ENCODE peak calls at places on chromosomes 12 and 14, in four cellular contexts. O, V, C and J are unnamed samples.

GRCh38 chr12:113880337-113880736 is 85.8 kb downstream of the RBM19 start:
- DNase-seq in C (no peak), V (no peak), O (no peak), J (no peak)

GRCh38 chr14:31829256-31829923 is 247.7 kb upstream of the ARHGAP5 start:
- DNase-seq in V (no peak), O (no peak), C (no peak), J (no peak)

GRCh38 chr12:120139958-120140357 is 23.4 kb upstream of the RAB35 start:
- DNase-seq in C (no peak), V (no peak), O (no peak), J (no peak)

GRCh38 chr12:32545413-32545970 is 133.6 kb upstream of the DNM1L start:
- DNase-seq in O (no peak), C (no peak), V (no peak), J (no peak)

GRCh38 chr12:94973202-94973601 is 30.3 kb downstream of the NDUFA12 start:
- DNase-seq in V (no peak), C (no peak), O (no peak), J (no peak)

GRCh38 chr14:61466249-61466904 is 145.0 kb downstream of the PRKCH start:
- DNase-seq in O (no peak), V (no peak), C (no peak), J (no peak)

GRCh38 chr12:69987453-69988102 is 162.6 kb downstream of the MYRFL start:
- DNase-seq in V (no peak), O (no peak), C (no peak), J (no peak)

GRCh38 chr12:39368096-39368495 is 74.8 kb downstream of the KIF21A start:
- DNase-seq in C (no peak), O (no peak), V (no peak), J (no peak)

GRCh38 chr12:29255061-29255460 is 106.0 kb downstream of the FAR2 start:
- DNase-seq in V (no peak), C (no peak), O (no peak), J (no peak)

GRCh38 chr12:113194971-113195391 is 9.5 kb downstream of the RITA1 start:
- DNase-seq in O (no peak), V (no peak), C (no peak), J (no peak)

GRCh38 chr12:2739832-2740641 is 54.7 kb upstream of the FKBP4 start:
- DNase-seq in V (no peak), O (no peak), C (no peak), J (no peak)

GRCh38 chr14:73180385-73180805 is 44.1 kb downstream of the PSEN1 start:
- DNase-seq in V (no peak), C (no peak), O (no peak), J (no peak)

GRCh38 chr12:1933342-1933992 is 15.0 kb upstream of the CACNA2D4 start:
- DNase-seq in C (no peak), O (no peak), V (peak), J (no peak)

GRCh38 chr12:52794479-52795331 is 1.2 kb downstream of the KRT3 start:
- DNase-seq in C (no peak), V (no peak), O (no peak), J (no peak)

GRCh38 chr12:110501378-110501721 is 561 bp downstream of the VPS29 start:
- DNase-seq in C (no peak), V (peak), O (no peak), J (peak)

GRCh38 chr12:28216016-28216415 is 25.8 kb downstream of the CCDC91 start:
- DNase-seq in C (no peak), V (no peak), O (no peak), J (no peak)

GRCh38 chr12:69732088-69732487 is 6.6 kb upstream of the RAB3IP start:
- DNase-seq in C (no peak), O (no peak), V (no peak), J (no peak)

GRCh38 chr12:22287776-22288621 is 46.5 kb downstream of the ST8SIA1 start:
- DNase-seq in V (no peak), O (no peak), C (no peak), J (no peak)

GRCh38 chr12:11174022-11174421 is 3.0 kb downstream of the SMIM10L1 start:
- DNase-seq in C (no peak), V (no peak), O (no peak), J (no peak)

GRCh38 chr14:90344920-90345557 is 13.3 kb upstream of the NRDE2 start:
- DNase-seq in C (no peak), V (no peak), O (no peak), J (no peak)

GRCh38 chr12:5466521-5466960 is 34.6 kb downstream of the NTF3 start:
- DNase-seq in V (no peak), O (no peak), C (no peak), J (no peak)

GRCh38 chr12:108394196-108394595 is 55.1 kb upstream of the CMKLR1 start:
- DNase-seq in C (no peak), O (no peak), V (no peak), J (no peak)

GRCh38 chr12:22355011-22355580 is 20.6 kb upstream of the ST8SIA1 start:
- DNase-seq in O (no peak), V (no peak), C (no peak), J (no peak)

GRCh38 chr14:73696466-73697390 is 17.5 kb downstream of the PNMA1 start:
- DNase-seq in C (no peak), O (no peak), V (peak), J (no peak)

GRCh38 chr12:51177897-51178296 is 5.0 kb upstream of the TFCP2 start:
- DNase-seq in O (no peak), V (no peak), C (no peak), J (no peak)

GRCh38 chr12:112854344-112854743 is 52.4 kb upstream of the OAS1 start:
- DNase-seq in V (no peak), O (no peak), C (no peak), J (no peak)

GRCh38 chr12:108090107-108090899 is 38.8 kb upstream of the WSCD2 start:
- DNase-seq in C (no peak), V (no peak), O (no peak), J (no peak)

GRCh38 chr12:12684375-12685106 is 11.4 kb downstream of the GPR19 start:
- DNase-seq in O (peak), V (no peak), C (no peak), J (peak)

GRCh38 chr14:35533357-35534129 is 421 bp upstream of the INSM2 start:
- DNase-seq in O (peak), C (peak), V (peak), J (peak)

GRCh38 chr14:105497671-105498429 is 6.8 kb downstream of the TEDC1 start:
- DNase-seq in V (no peak), C (no peak), O (no peak), J (no peak)

GRCh38 chr14:65840118-65840751 is 427.7 kb downstream of the FUT8 start:
- DNase-seq in C (no peak), V (no peak), O (no peak), J (peak)

GRCh38 chr14:50013198-50013918 is 103.0 kb downstream of the VCPKMT start:
- DNase-seq in O (no peak), C (no peak), V (no peak), J (no peak)

GRCh38 chr12:26238341-26239126 is 43.2 kb downstream of the SSPN start:
- DNase-seq in V (no peak), C (no peak), O (no peak), J (no peak)

GRCh38 chr12:116964740-116965090 is 54.0 kb downstream of the FBXW8 start:
- DNase-seq in V (no peak), C (no peak), O (no peak), J (no peak)

GRCh38 chr14:103801459-103801858 is 45.9 kb downstream of the PPP1R13B start:
- DNase-seq in V (no peak), O (no peak), C (no peak), J (no peak)

GRCh38 chr12:5428332-5429221 is 3.3 kb upstream of the NTF3 start:
- DNase-seq in V (peak), C (no peak), O (no peak), J (no peak)

GRCh38 chr12:28872654-28873268 is 276.3 kb upstream of the FAR2 start:
- DNase-seq in C (no peak), O (peak), V (peak), J (no peak)

GRCh38 chr14:94000267-94000666 is 3.2 kb downstream of the CCDC197 start:
- DNase-seq in V (no peak), C (no peak), O (no peak), J (no peak)

GRCh38 chr14:93997933-93998870 is 1.1 kb downstream of the CCDC197 start:
- DNase-seq in C (no peak), O (no peak), V (no peak), J (no peak)

GRCh38 chr14:94000986-94001385 is 3.9 kb downstream of the CCDC197 start:
- DNase-seq in V (no peak), C (no peak), O (no peak), J (no peak)

GRCh38 chr14:93998871-93999403 is 1.8 kb downstream of the CCDC197 start:
- DNase-seq in C (no peak), V (no peak), O (no peak), J (no peak)

DNA sequence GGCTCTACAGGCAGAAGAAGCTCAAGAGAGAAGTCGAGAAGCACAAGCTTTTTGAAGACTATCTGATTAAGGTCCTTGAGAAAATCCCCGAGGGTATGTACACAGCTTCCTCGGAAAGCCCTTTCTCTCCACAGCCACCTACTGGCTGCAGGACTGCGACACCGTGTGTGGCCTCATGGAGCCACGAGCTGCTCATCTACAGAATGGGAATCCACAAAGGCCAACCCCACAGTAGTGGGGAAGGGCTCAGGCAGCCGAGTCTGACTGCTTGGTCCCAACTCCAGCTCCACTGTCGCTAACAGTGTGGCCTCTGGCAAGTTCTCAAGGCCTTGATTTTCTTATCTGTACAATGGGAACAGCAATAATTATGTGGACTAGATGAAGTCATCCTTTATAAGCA is 2.5 kb downstream of the CCDC197 start:
- DNase-seq in V (no peak), C (no peak), O (no peak), J (no peak)
- TF ChIP-seq CTCF in V (no peak), C (no peak), O (no peak), J (no peak)

DNA sequence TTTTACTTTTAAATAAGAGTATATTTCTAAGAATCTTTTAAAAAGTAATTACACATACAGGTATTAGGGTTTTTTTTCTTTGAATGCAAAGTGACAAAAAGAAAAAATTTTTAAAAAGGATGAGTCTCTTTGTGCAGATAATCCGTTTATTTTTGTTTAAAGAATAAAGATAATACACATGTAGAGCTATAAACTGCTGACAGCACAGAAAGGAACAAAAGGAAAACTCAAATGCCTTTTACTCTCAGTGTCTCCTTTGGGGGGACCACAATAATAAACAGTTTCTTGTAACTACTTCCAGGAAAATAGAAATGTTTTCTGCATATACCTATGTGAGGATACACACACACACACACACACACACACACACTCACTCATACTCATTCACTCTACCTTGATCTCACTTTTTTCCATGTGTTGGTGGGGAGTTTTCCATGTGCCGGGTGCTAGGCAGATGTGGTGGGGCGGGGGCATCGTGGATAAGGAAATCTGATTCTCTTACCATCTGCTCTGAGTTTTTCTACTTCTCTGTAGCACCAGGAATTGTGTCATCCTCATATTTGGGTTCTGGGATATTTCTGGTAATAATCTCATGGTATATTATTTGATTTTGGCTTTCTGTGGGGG is 58.1 kb downstream of the KCTD10 start:
- DNase-seq in V (no peak), O (no peak), C (no peak), J (no peak)
- TF ChIP-seq CTCF in V (no peak), O (no peak), C (no peak), J (no peak)

DNA sequence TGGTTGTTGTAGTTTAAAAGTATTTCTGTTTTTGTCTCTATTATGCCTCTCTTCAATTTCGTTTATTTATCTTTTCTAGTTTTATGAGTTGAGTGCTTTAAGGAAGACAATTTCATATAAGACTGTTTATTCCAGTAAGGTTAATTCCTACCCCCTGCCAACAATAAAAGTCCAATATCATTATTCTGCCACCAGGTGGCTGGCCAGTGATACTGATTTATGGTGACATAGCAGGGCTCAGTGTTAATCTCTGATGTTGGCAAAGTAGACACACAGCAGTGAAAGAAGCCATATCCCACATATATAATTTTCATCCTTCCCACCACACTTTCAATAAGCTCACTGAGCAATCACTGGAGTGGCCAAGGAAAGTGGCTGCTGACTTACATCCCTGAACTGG is 69.0 kb upstream of the BMP4 start:
- DNase-seq in O (no peak), C (no peak), V (no peak), J (no peak)
- TF ChIP-seq CTCF in O (peak), C (no peak), V (no peak), J (peak)

DNA sequence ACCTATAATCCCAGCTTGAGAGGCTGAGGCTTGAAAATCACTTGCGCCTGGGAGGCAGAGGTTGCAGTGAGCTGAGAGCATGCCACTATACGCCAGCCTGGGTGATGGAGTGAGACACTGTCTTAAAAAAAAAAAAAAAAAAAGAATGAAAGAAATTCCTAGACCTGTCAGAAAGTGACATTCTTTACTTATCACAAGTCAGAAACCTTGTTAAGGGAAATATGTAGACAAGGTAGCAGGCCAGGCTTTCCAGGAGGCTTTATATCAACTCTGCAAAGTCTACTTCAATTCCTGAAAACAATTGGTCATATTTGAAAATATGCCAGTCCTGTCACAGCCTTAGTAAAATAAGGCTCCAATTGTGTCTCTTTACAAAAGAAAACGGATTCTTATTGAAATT is 19.1 kb upstream of the MMP19 start:
- DNase-seq in V (no peak), C (no peak), O (no peak), J (no peak)
- TF ChIP-seq CTCF in V (no peak), C (no peak), O (no peak), J (no peak)

DNA sequence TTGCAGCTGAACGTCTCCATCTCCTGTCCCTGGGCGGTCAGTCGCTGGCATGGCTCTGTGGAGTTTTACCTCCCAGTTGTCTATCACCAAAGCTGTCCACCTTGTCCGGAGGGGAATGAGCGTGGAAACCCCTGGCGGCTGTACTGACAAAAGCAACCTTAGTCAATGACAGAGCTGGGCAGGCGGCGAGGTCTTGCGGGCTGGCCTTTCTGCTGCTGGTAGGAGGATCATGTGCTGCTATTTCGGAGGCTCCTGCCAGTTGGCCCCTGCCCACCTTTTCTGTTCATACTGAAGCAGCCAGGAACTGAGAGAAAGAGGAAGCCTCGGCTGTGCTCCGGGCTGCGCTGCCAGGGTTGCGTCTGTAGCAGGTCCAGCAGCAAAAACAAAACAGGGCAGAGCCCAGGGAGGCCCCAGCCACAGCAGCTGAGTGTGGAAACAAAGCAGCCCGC is 57.7 kb downstream of the HMGA2 start:
- DNase-seq in V (peak), C (no peak), O (no peak), J (no peak)
- TF ChIP-seq CTCF in V (peak), C (no peak), O (peak), J (no peak)

DNA sequence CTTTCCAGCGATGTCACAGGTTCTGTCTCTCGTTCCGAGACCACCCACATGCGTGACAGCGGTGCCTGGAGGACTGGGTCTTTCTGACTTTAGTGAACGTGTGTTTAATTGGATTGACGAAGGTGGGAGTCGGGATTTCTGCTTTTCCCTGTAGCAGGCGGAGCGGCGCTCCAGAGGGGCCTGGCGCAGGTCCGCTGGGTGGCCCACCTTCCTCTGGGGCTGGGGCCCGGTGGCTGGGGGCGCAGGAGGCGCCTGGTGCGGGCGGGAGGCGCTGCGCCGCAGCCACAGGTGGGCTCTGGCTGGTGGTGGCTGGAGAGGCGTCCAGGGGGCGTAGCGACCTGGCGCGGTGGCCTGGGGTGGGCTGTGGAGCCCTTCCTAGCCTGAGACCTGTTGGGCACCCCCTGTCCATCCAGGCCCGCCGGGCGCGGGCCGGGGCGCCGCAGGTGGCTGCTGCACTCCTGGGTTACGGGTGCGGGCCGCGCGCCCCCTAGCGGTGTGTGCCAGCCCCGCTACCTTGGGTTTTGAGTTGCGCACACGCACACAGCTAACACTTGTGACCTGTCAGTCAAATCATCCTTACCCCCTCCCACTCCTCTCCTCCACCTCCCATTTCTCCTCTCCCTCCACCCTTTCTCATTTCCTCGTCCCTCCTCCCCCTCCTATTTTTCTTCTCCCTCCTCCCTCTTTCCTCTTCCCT is 2.0 kb downstream of the MEG3 start:
- DNase-seq in V (no peak), C (no peak), O (no peak), J (no peak)
- TF ChIP-seq CTCF in V (no peak), C (no peak), O (no peak), J (no peak)

GRCh38 chr12:128056299-128056885 is 210.6 kb upstream of the TMEM132C start:
- DNase-seq in O (no peak), C (no peak), V (no peak), J (no peak)
- TF ChIP-seq CTCF in O (no peak), C (no peak), V (no peak), J (no peak)